ENCODE peak calls at places on chromosomes 16 and 17, in ten cellular contexts. K is skeletal muscle cell, Y is lung, E is heart right ventricle, X is PC-3, B is fibroblast of lung, H is AG10803, G is epithelial cell of proximal tubule, V is lower leg skin, F is NB4. Q is an unnamed sample.

GRCh38 chr16:12043953-12044352 is 67.4 kb downstream of the SNX29 start:
- DNase-seq in K (no peak), Y (no peak), E (no peak), X (no peak), B (no peak), H (no peak), G (no peak), V (no peak), F (no peak), Q (no peak)

GRCh38 chr17:33169580-33170285 is 123.4 kb downstream of the ASIC2 start:
- DNase-seq in K (no peak), Y (no peak), E (no peak), X (peak), B (peak), H (peak), G (peak), V (no peak), F (no peak), Q (no peak)

GRCh38 chr17:32482568-32483320 is 4.0 kb upstream of the CDK5R1 start:
- DNase-seq in K (no peak), Y (no peak), E (no peak), X (no peak), B (no peak), H (no peak), G (no peak), V (no peak), F (no peak), Q (no peak)

GRCh38 chr17:80498242-80498919 is 22.0 kb upstream of the NPTX1 start:
- DNase-seq in K (no peak), Y (no peak), E (no peak), X (no peak), B (peak), H (peak), G (no peak), V (no peak), F (no peak), Q (no peak)

GRCh38 chr16:68244481-68244902 is 681 bp upstream of the PLA2G15 start:
- DNase-seq in K (no peak), Y (no peak), E (no peak), X (no peak), B (no peak), H (no peak), G (no peak), V (no peak), F (no peak), Q (no peak)

GRCh38 chr17:13353590-13353989 is 248.1 kb downstream of the HS3ST3A1 start:
- DNase-seq in K (peak), Y (no peak), E (peak), X (no peak), B (no peak), H (peak), G (no peak), V (no peak), F (no peak), Q (no peak)

GRCh38 chr17:32741381-32741780 is 135.5 kb downstream of the MYO1D start:
- DNase-seq in K (no peak), Y (no peak), E (no peak), X (no peak), B (no peak), H (peak), G (no peak), V (no peak), F (no peak), Q (no peak)

GRCh38 chr17:5870231-5870953 is 199.8 kb upstream of the WSCD1 start:
- DNase-seq in K (no peak), Y (no peak), E (no peak), X (peak), B (no peak), H (no peak), G (no peak), V (no peak), F (no peak), Q (no peak)

GRCh38 chr17:4747847-4748246 is 8.1 kb upstream of the CXCL16 start:
- DNase-seq in K (no peak), Y (no peak), E (no peak), X (no peak), B (no peak), H (peak), G (no peak), V (no peak), F (no peak), Q (peak)

GRCh38 chr17:65684631-65685030 is 123.2 kb upstream of the AXIN2 start:
- DNase-seq in K (no peak), Y (no peak), E (no peak), X (peak), B (peak), H (peak), G (no peak), V (no peak), F (peak), Q (no peak)

GRCh38 chr17:9140550-9141422 is 119.5 kb downstream of the NTN1 start:
- DNase-seq in K (no peak), Y (no peak), E (no peak), X (no peak), B (no peak), H (no peak), G (no peak), V (no peak), F (no peak), Q (no peak)

GRCh38 chr17:82929011-82929622 is 89.3 kb upstream of the ZNF750 start:
- DNase-seq in K (no peak), Y (no peak), E (no peak), X (no peak), B (no peak), H (no peak), G (no peak), V (no peak), F (no peak), Q (no peak)

GRCh38 chr16:70685061-70685937 is 554 bp downstream of the MTSS2 start:
- DNase-seq in K (no peak), Y (no peak), E (peak), X (no peak), B (no peak), H (no peak), G (no peak), V (no peak), F (peak), Q (no peak)

GRCh38 chr16:4505356-4506153 is 29.4 kb downstream of the HMOX2 start:
- DNase-seq in K (no peak), Y (peak), E (no peak), X (no peak), B (no peak), H (no peak), G (no peak), V (no peak), F (peak), Q (peak)

GRCh38 chr17:77332034-77332971 is 191.5 kb downstream of the SEC14L1 start:
- DNase-seq in K (no peak), Y (peak), E (no peak), X (peak), B (no peak), H (no peak), G (no peak), V (peak), F (no peak), Q (peak)

GRCh38 chr17:32319548-32319905 is 22.4 kb downstream of the C17orf75 start:
- DNase-seq in K (no peak), Y (peak), E (peak), X (peak), B (peak), H (peak), G (no peak), V (peak), F (peak), Q (peak)

GRCh38 chr16:28326881-28327610 is 34.7 kb downstream of the SBK1 start:
- DNase-seq in K (no peak), Y (peak), E (peak), X (peak), B (peak), H (peak), G (no peak), V (no peak), F (peak), Q (peak)

GRCh38 chr17:66727634-66728570 is 107.0 kb upstream of the CACNG5 start:
- DNase-seq in K (no peak), Y (peak), E (peak), X (peak), B (peak), H (peak), G (no peak), V (peak), F (peak), Q (peak)

GRCh38 chr17:41057547-41057946 is 2.4 kb downstream of the KRTAP2-3 start:
- DNase-seq in K (no peak), Y (no peak), E (no peak), X (no peak), B (no peak), H (no peak), G (no peak), V (no peak), F (no peak), Q (no peak)

GRCh38 chr17:3986270-3986938 is 22.2 kb upstream of the ATP2A3 start:
- DNase-seq in K (no peak), Y (no peak), E (no peak), X (no peak), B (no peak), H (no peak), G (no peak), V (no peak), F (no peak), Q (peak)

GRCh38 chr17:15289285-15290185 is 24.4 kb upstream of the PMP22 start:
- DNase-seq in K (no peak), Y (no peak), E (no peak), X (peak), B (peak), H (peak), G (peak), V (no peak), F (no peak), Q (no peak)

GRCh38 chr16:14678748-14679497 is 15.2 kb downstream of the PLA2G10 start:
- DNase-seq in K (no peak), Y (no peak), E (no peak), X (no peak), B (no peak), H (no peak), G (no peak), V (no peak), F (no peak), Q (no peak)

GRCh38 chr16:17269434-17269833 is 201.3 kb downstream of the XYLT1 start:
- DNase-seq in K (peak), Y (no peak), E (no peak), X (no peak), B (peak), H (peak), G (no peak), V (no peak), F (peak), Q (no peak)

GRCh38 chr17:74449306-74449705 is 17.1 kb upstream of the CD300A start:
- DNase-seq in K (no peak), Y (no peak), E (no peak), X (no peak), B (no peak), H (no peak), G (no peak), V (no peak), F (no peak), Q (no peak)

GRCh38 chr17:45702666-45703266 is 81.4 kb upstream of the CRHR1 start:
- DNase-seq in K (no peak), Y (no peak), E (no peak), X (peak), B (peak), H (peak), G (no peak), V (no peak), F (no peak), Q (no peak)

GRCh38 chr17:2089021-2089422 is 34.1 kb downstream of the HIC1 start:
- DNase-seq in K (no peak), Y (no peak), E (no peak), X (no peak), B (peak), H (peak), G (no peak), V (no peak), F (peak), Q (peak)

GRCh38 chr17:2092253-2092652 is 37.4 kb downstream of the HIC1 start:
- DNase-seq in K (no peak), Y (no peak), E (no peak), X (no peak), B (no peak), H (no peak), G (no peak), V (no peak), F (no peak), Q (no peak)

GRCh38 chr17:2090210-2090641 is 35.3 kb downstream of the HIC1 start:
- DNase-seq in K (no peak), Y (no peak), E (no peak), X (no peak), B (no peak), H (no peak), G (no peak), V (no peak), F (no peak), Q (peak)

GRCh38 chr17:2093349-2093748 is 38.4 kb downstream of the HIC1 start:
- DNase-seq in K (no peak), Y (peak), E (no peak), X (no peak), B (no peak), H (no peak), G (no peak), V (no peak), F (no peak), Q (no peak)

DNA sequence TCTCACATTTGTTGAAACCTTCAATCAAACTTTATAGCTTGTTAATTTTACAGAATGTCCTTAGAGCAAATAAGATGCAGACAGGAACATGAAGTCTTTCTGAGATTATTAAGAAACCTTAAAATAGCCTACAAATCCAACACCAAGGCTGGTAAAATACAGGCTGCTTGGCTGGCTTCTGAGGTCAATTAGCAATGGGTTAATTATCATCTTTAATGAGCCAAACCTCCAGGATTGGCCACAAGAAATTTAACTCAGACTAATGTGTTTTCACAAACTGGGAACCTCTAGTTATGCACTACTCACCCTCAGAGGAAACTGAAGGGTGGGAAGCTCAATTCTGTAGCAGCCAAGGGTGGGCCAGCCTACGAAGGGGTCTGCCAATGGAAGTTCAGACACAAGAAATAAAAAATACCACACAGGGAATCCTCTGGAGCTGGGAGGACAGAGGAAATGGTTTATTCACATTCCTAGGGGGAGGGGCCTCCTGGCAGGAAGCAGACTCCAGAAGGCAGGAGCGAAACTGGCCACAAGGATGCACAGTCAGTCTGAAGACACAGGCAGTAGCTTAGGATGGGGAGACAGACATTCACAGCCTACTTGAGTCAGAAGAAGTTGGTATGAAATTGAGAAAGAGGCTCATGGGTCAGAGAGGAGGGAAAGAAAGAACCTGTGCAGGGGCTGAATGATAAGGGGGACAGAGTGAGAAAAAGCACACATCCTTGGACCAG is 36.1 kb downstream of the HIC1 start:
- DNase-seq in K (peak), Y (no peak), E (peak), X (peak), B (peak), H (peak), G (no peak), V (peak), F (peak), Q (peak)
- H3K4me3 ChIP-seq in K (no peak), Y (no peak), E (no peak), X (no peak), B (no peak), H (peak), G (no peak), V (no peak), F (no peak), Q (peak)

GRCh38 chr17:7380321-7380720 is 568 bp upstream of the TNK1 start:
- DNase-seq in K (no peak), Y (peak), E (peak), X (peak), B (peak), H (peak), G (no peak), V (peak), F (no peak), Q (no peak)
- H3K4me3 ChIP-seq in K (no peak), Y (no peak), E (peak), X (peak), B (no peak), H (peak), G (peak), V (peak), F (no peak), Q (no peak)

GRCh38 chr17:16491703-16492612 is at the start of gene LRRC75A:
- DNase-seq in K (no peak), Y (no peak), E (peak), X (peak), B (peak), H (peak), G (no peak), V (no peak), F (peak), Q (peak)
- H3K4me3 ChIP-seq in K (peak), Y (peak), E (peak), X (peak), B (peak), H (peak), G (peak), V (peak), F (no peak), Q (peak)

DNA sequence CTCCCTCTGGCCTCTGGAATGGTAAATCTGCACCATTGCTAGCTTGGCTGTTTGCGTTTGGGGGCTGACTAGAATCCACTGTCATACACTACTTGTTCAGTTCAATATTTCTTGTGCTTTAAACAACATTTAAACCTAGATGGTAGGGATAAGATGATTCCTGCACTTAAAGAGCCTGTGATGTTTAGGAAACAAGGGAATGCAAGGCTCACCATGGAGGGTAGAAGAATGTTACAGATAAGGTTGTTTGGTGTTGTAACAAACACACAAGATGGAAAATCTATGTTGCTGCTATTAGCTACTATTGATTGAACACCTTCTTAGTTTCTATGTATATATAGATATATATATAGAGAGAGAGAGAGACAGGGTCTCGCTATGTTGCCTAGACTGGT is 31.4 kb downstream of the YPEL2 start:
- DNase-seq in K (no peak), Y (no peak), E (no peak), X (no peak), B (no peak), H (no peak), G (no peak), V (no peak), F (no peak), Q (no peak)
- H3K4me3 ChIP-seq in K (no peak), Y (no peak), E (no peak), X (no peak), B (no peak), H (peak), G (no peak), V (no peak), F (no peak), Q (peak)

DNA sequence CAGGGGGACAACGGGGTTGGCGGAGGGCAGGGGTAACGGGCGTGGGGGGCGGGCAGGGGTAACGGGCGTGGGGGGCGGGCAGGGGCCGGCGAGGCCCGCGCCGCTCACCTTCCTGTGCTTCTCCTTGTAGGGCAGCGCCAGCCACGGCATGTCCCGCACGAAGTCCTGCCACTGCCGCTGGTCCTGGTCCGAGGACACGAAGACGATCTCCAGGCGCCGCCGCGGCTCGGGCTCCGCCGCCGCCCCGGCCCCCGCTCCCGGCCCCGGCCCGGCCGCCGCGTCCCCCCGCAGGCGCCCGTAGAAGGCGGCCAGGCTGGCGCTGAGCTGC is 401 bp downstream of the NXN start:
- DNase-seq in K (no peak), Y (no peak), E (no peak), X (no peak), B (no peak), H (no peak), G (no peak), V (no peak), F (no peak), Q (no peak)
- H3K4me3 ChIP-seq in K (peak), Y (peak), E (peak), X (peak), B (peak), H (peak), G (peak), V (no peak), F (no peak), Q (peak)

DNA sequence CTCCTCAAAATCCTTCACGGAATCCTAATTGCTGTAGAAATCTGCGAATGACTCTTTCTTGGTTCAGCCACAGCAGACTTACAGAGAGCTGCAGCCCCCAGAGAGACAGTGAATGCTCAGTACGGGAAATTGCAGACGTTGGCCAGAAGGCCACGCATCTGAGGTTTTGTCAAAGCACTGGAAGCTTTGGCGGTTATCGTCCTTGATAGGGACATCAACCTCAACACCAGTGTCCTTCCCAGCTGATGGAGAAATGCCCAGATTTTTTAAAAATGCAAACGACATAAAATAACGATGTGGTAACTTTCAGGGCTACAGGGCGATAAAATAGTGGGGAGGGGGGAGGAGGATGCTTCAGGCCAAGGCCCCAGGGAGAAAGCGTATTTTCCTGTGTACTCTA is 166.6 kb upstream of the CIBAR2 start:
- DNase-seq in K (no peak), Y (no peak), E (no peak), X (no peak), B (no peak), H (no peak), G (no peak), V (no peak), F (no peak), Q (no peak)
- H3K4me3 ChIP-seq in K (no peak), Y (no peak), E (no peak), X (no peak), B (no peak), H (no peak), G (no peak), V (no peak), F (no peak), Q (no peak)

DNA sequence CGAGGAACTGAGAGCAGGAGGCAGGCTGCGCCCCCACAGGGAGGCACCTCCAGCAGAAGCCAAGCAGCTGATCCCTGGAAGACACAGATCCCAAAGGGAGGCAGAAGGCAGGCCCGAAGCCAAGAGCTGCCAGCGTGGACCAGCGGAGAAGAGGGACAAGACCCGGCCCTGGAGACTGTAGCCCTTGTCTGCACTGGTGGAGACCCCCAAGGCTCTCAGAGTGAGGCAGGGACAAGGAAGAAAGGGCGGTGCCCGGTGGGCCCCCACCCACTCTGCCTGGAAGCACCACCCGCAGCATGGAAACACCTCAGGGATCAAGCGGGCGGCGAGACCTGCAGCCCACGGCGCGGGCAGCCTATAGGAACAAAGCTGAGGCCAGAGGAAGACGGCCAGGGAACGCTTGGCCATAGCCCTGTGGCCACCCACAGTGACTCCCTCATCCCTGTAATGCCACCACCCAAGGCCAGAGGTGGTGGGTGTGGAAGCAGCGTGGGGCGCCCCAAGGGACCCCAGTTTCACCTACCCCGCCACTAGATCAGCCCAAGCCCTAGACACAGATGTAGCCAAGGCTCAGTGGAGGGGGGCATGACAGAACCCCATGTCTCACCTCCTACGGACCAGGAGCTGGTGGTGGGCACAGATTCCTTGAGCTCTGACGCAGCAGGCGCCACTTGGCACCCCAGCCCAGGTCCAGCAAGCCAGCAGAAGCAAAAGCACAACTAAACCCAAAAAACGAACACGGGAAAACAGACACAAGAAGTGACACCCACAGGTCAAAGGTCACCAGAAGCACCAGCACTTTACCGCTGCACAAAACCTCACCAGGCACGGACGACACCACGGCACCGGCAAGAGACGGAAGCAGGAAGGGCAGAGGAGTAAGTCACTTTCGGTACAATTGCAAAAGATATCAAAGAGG is 2.9 kb upstream of the SIRT7 start:
- DNase-seq in K (no peak), Y (no peak), E (no peak), X (no peak), B (peak), H (no peak), G (no peak), V (no peak), F (no peak), Q (no peak)
- H3K4me3 ChIP-seq in K (no peak), Y (no peak), E (no peak), X (no peak), B (no peak), H (no peak), G (no peak), V (no peak), F (no peak), Q (no peak)